ENCODE peak calls at places on chromosome 20, in ten cellular contexts. M, I, U, Y, E, B, F, R, P and K are unnamed samples.

GRCh38 chr20:31260326-31260932 is 3.0 kb downstream of the DEFB115 start:
- DNase-seq in M (no peak), I (peak; percentile 47), U (no peak), Y (no peak), E (no peak), B (no peak), F (no peak), R (no peak), P (no peak), K (peak; percentile 35)

GRCh38 chr20:64080813-64081619 is 1.1 kb downstream of the OPRL1 start:
- DNase-seq in M (no peak), I (no peak), U (no peak), Y (no peak), E (no peak), B (no peak), F (no peak), R (no peak), P (no peak), K (no peak)

GRCh38 chr20:48747840-48748416 is 79.9 kb downstream of the PREX1 start:
- DNase-seq in M (no peak), I (no peak), U (no peak), Y (no peak), E (no peak), B (no peak), F (no peak), R (no peak), P (no peak), K (no peak)

GRCh38 chr20:46013826-46014516 is 5.3 kb downstream of the MMP9 start:
- DNase-seq in M (peak; percentile 26), I (peak; percentile 73), U (peak; percentile 56), Y (no peak), E (peak; percentile 38), B (peak; percentile 49), F (no peak), R (peak; percentile 38), P (peak; percentile 57), K (peak; percentile 82)

GRCh38 chr20:64136004-64136710 is 28.1 kb upstream of the MYT1 start:
- DNase-seq in M (no peak), I (no peak), U (no peak), Y (no peak), E (no peak), B (no peak), F (no peak), R (no peak), P (no peak), K (no peak)

GRCh38 chr20:36092424-36093024 is 62.0 kb upstream of the EPB41L1 start:
- DNase-seq in M (no peak), I (no peak), U (peak; percentile 43), Y (no peak), E (no peak), B (peak; percentile 40), F (no peak), R (no peak), P (no peak), K (no peak)

GRCh38 chr20:33773412-33774089 is 37.6 kb upstream of the CHMP4B start:
- DNase-seq in M (no peak), I (no peak), U (no peak), Y (no peak), E (no peak), B (no peak), F (no peak), R (no peak), P (no peak), K (peak; percentile 90)

GRCh38 chr20:17395729-17396128 is 135.4 kb downstream of the BFSP1 start:
- DNase-seq in M (no peak), I (no peak), U (no peak), Y (no peak), E (no peak), B (no peak), F (no peak), R (no peak), P (no peak), K (no peak)

GRCh38 chr20:38141154-38141888 is 23.7 kb downstream of the TGM2 start:
- DNase-seq in M (no peak), I (no peak), U (no peak), Y (no peak), E (peak; percentile 25), B (no peak), F (no peak), R (no peak), P (no peak), K (no peak)

GRCh38 chr20:50589548-50590347 is 79.6 kb downstream of the PTPN1 start:
- DNase-seq in M (no peak), I (no peak), U (no peak), Y (no peak), E (no peak), B (no peak), F (no peak), R (no peak), P (no peak), K (no peak)

GRCh38 chr20:7829776-7830175 is 110.5 kb downstream of the HAO1 start:
- DNase-seq in M (no peak), I (no peak), U (no peak), Y (no peak), E (no peak), B (no peak), F (no peak), R (no peak), P (no peak), K (no peak)

GRCh38 chr20:47181056-47181862 is 175.2 kb downstream of the ZMYND8 start:
- DNase-seq in M (peak; percentile 43), I (peak; percentile 34), U (peak; percentile 42), Y (no peak), E (no peak), B (no peak), F (no peak), R (no peak), P (peak; percentile 34), K (peak; percentile 69)

GRCh38 chr20:54133434-54134427 is 40.1 kb downstream of the CYP24A1 start:
- DNase-seq in M (no peak), I (no peak), U (no peak), Y (no peak), E (no peak), B (no peak), F (no peak), R (no peak), P (no peak), K (no peak)

GRCh38 chr20:4014031-4014474 is 1.3 kb downstream of the RNF24 start:
- DNase-seq in M (peak; percentile 85), I (peak; percentile 75), U (peak; percentile 85), Y (peak; percentile 65), E (no peak), B (no peak), F (no peak), R (peak; percentile 41), P (peak; percentile 64), K (peak; percentile 50)

DNA sequence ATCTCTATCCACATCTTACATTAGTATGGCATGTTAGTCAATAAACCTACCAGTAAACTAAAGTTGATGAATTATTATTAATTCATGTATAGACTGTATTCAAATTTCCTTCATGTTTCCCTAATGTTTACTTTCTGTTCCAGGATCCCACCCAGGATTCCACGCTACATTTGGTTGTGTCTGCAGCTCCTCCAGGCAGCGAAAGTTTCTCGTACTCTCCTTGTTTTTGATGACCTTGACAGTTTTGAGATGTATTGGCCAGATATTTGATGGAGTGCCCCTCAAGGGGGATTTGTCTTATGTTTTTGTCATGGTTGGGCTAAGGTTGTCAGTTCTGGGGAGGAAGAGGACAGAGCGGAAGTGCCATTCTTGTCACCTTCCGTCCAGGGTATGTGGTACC is 445.2 kb upstream of the CDH4 start:
- DNase-seq in M (no peak), I (no peak), U (no peak), Y (no peak), E (no peak), B (no peak), F (no peak), R (no peak), P (no peak), K (no peak)
- H3K4me3 ChIP-seq in M (no peak overlapping the region), I (no peak overlapping the region), U (no peak overlapping the region), Y (no peak overlapping the region), E (no peak overlapping the region), B (no peak overlapping the region), F (no peak overlapping the region), R (no peak overlapping the region), P (no peak overlapping the region), K (no peak overlapping the region)

GRCh38 chr20:44646641-44647274 is 4.7 kb downstream of the ADA start:
- DNase-seq in M (peak; percentile 54), I (peak; percentile 79), U (peak; percentile 42), Y (no peak), E (no peak), B (no peak), F (no peak), R (no peak), P (no peak), K (peak; percentile 95)

GRCh38 chr20:44648068-44648467 is 3.4 kb downstream of the ADA start:
- DNase-seq in M (no peak), I (peak; percentile 71), U (peak; percentile 22), Y (no peak), E (peak; percentile 23), B (no peak), F (no peak), R (no peak), P (no peak), K (no peak)

GRCh38 chr20:44650777-44651493 is 564 bp downstream of the ADA start:
- DNase-seq in M (no peak), I (peak; percentile 62), U (peak; percentile 17), Y (no peak), E (peak; percentile 64), B (peak; percentile 55), F (no peak), R (no peak), P (no peak), K (peak; percentile 63)

GRCh38 chr20:44649976-44650375 is 1.5 kb downstream of the ADA start:
- DNase-seq in M (no peak), I (peak; percentile 76), U (no peak), Y (no peak), E (no peak), B (no peak), F (no peak), R (no peak), P (no peak), K (no peak)

DNA sequence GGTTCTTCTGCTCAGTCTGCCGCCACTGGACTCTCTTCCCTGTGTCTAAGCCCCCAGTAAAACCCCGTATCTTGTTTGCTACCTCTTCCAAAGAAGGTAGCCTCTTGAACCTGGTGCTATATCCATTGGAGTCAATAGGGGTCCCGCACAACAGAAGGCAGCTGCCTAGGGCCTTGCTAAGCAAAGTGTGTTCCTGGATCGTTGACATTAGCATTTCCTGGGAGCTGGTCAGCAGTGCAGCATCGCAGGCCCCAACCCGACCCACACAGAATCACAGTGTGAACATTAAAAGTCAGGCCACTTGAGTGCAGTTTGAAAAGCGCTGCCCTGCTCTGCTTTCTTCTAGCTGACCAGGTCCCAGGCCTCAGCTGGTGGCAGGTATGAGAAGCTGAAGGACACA is 2.9 kb downstream of the ADA start:
- DNase-seq in M (no peak), I (peak; percentile 70), U (no peak), Y (no peak), E (peak; percentile 5), B (no peak), F (no peak), R (no peak), P (no peak), K (no peak)
- TF ChIP-seq CTCF in M (no peak), I (peak; percentile 58), U (no peak), Y (no peak), E (no peak), B (no peak), F (no peak), R (no peak), P (no peak), K (no peak)

GRCh38 chr20:25225642-25226432 is 22.0 kb upstream of the PYGB start:
- DNase-seq in M (no peak), I (no peak), U (no peak), Y (no peak), E (peak; percentile 80), B (no peak), F (no peak), R (no peak), P (peak; percentile 24), K (no peak)
- H3K4me3 ChIP-seq in M (no peak overlapping the region), I (no peak overlapping the region), U (no peak overlapping the region), Y (no peak overlapping the region), E (no peak overlapping the region), B (no peak overlapping the region), F (no peak overlapping the region), R (no peak overlapping the region), P (no peak overlapping the region), K (no peak overlapping the region)

GRCh38 chr20:58378704-58379103 is 10.3 kb upstream of the VAPB start:
- DNase-seq in M (no peak), I (no peak), U (no peak), Y (no peak), E (no peak), B (no peak), F (no peak), R (no peak), P (no peak), K (no peak)
- TF ChIP-seq CTCF in M (peak; percentile 25), I (no peak), U (no peak), Y (no peak), E (no peak), B (no peak), F (no peak), R (no peak), P (no peak), K (no peak)